ENCODE peak calls at places on chromosomes 2 and 18, in five cellular contexts. Z, G, P, U and L are unnamed samples.

GRCh38 chr2:80363951-80364350 is 59.4 kb upstream of the LRRTM1 start:
- DNase-seq in P (no peak), G (no peak), U (no peak), Z (peak), L (no peak)

GRCh38 chr2:40534528-40534927 is 82.6 kb upstream of the SLC8A1 start:
- DNase-seq in U (no peak), P (no peak), Z (no peak), G (no peak), L (no peak)

GRCh38 chr2:121635371-121635770 is 13.9 kb downstream of the CLASP1 start:
- DNase-seq in G (peak), Z (no peak), U (no peak), P (peak), L (no peak)

GRCh38 chr2:71932780-71933466 is 214.7 kb downstream of the CYP26B1 start:
- DNase-seq in U (no peak), G (no peak), Z (no peak), P (no peak), L (no peak)

GRCh38 chr2:78455586-78455985 is 569.9 kb upstream of the REG3G start:
- DNase-seq in U (no peak), Z (no peak), P (no peak), G (no peak), L (no peak)

GRCh38 chr2:70939001-70939846 is 3.5 kb downstream of the ATP6V1B1 start:
- DNase-seq in G (no peak), Z (no peak), P (no peak), U (no peak), L (no peak)

GRCh38 chr2:178109813-178110212 is 2.4 kb upstream of the RBM45 start:
- DNase-seq in U (no peak), P (peak), G (peak), Z (peak), L (peak)

GRCh38 chr2:221553333-221553732 is 18.8 kb downstream of the EPHA4 start:
- DNase-seq in P (no peak), Z (no peak), U (no peak), G (no peak), L (no peak)

GRCh38 chr2:30106543-30106942 is 40.3 kb upstream of the YPEL5 start:
- DNase-seq in U (no peak), G (peak), P (no peak), Z (peak), L (no peak)

GRCh38 chr2:64424421-64424987 is 29.5 kb upstream of the LGALSL start:
- DNase-seq in P (no peak), G (no peak), U (no peak), Z (no peak), L (no peak)

GRCh38 chr2:159163935-159164334 is 122.6 kb downstream of the WDSUB1 start:
- DNase-seq in Z (no peak), G (no peak), P (no peak), U (no peak), L (peak)

GRCh38 chr2:64543006-64543697 is 19.0 kb downstream of the AFTPH start:
- DNase-seq in Z (peak), G (peak), P (no peak), U (no peak), L (no peak)

GRCh38 chr18:48872234-48873145 is 78.3 kb downstream of the SMAD7 start:
- DNase-seq in G (peak), U (no peak), Z (no peak), P (no peak), L (no peak)

DNA sequence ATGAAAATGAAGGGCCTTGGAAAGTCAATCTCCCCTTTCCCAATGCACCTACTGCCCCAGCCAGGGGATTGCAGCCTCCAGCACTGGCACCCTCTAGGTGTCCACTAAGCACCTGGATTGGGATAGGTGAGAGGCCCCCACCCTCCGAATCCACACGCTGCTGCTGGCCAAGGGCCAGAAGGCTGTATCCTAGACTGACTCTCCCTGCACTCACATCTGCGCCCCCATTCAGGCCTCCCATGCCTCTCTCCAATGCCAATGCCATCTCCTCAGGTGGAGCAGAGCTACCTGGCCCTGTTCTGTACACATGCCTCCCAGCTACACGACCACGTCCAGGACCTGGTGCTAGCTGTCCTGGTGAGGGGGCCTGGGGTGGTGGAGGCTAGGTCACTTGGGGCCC is 9.8 kb downstream of the MFSD2B start:
- DNase-seq in G (no peak), U (no peak), P (no peak), Z (no peak), L (no peak)
- H3K4me3 ChIP-seq in G (no peak), U (no peak), P (no peak), Z (no peak), L (no peak)

GRCh38 chr2:133566967-133567645 is 1.2 kb downstream of the NCKAP5 start:
- DNase-seq in G (peak), P (peak), U (peak), Z (peak), L (no peak)
- H3K4me3 ChIP-seq in G (peak), P (no peak), U (peak), Z (no peak), L (no peak)

GRCh38 chr2:106638043-106638442 is 150.9 kb downstream of the CD8B2 start:
- DNase-seq in P (peak), G (peak), Z (peak), U (no peak), L (peak)

GRCh38 chr2:106642679-106643078 is 155.5 kb downstream of the CD8B2 start:
- DNase-seq in G (no peak), Z (peak), U (no peak), P (no peak), L (no peak)

DNA sequence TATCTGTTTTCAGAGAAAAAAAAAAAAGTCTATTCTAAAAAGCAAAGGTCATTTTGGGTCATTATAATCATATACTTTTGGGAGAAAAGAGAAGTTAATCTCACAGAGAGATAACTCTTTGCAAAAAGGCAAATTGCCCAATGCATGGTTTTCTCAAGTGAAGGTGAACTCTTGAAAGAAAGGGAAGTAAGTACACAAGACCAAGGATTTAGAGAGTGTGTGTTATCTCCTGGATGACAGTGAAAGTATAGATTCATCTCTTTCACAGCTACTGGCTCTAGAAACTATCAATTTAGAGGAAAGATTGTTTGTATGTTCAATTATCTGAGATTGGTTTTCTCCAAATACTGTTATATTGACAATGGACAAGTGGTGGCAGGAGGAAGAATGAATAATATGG is 151.4 kb downstream of the CD8B2 start:
- DNase-seq in U (no peak), Z (no peak), G (no peak), P (no peak), L (no peak)
- H3K4me3 ChIP-seq in U (no peak), Z (no peak), G (no peak), P (no peak), L (no peak)

GRCh38 chr18:596288-596881 is 403 bp upstream of the CLUL1 start:
- DNase-seq in P (no peak), G (no peak), Z (no peak), U (no peak), L (peak)
- H3K4me3 ChIP-seq in P (no peak), G (no peak), Z (no peak), U (no peak), L (no peak)

DNA sequence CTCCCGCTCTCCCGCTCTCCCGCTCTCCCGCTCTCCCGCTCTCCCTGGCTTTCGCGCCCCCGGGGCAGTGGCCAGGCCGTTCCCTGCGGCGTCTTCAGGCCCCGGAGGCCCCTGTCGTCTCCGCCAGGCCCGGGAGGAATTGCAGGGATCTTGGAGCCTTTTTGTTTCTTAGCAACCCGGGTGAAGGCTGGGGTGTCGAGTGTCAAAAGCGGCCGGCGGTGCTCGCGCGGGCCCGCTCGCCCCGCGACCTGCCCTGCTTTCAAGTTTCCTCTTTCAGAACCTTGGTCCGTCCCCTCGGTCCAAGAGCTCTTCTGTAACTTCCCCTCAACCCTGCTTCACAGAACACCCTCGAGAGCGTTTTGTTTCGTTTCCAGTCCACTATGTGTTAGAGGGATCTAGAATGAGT is 1.4 kb downstream of the RNF138 start:
- DNase-seq in P (no peak), G (peak), U (peak), Z (peak), L (no peak)
- H3K4me3 ChIP-seq in P (peak), G (peak), U (peak), Z (peak), L (peak)

GRCh38 chr18:832085-832681 is 20.1 kb upstream of the YES1 start:
- DNase-seq in G (no peak), Z (no peak), P (no peak), U (no peak), L (peak)
- H3K4me3 ChIP-seq in G (no peak), Z (no peak), P (no peak), U (no peak), L (peak)

GRCh38 chr2:182950546-182950945 is 84.1 kb upstream of the FRZB start:
- DNase-seq in Z (no peak), P (no peak), G (no peak), U (no peak), L (no peak)
- H3K4me3 ChIP-seq in Z (no peak), P (no peak), G (no peak), U (no peak), L (no peak)

GRCh38 chr2:234806818-234807217 is 145.0 kb upstream of the SH3BP4 start:
- DNase-seq in G (no peak), P (no peak), U (no peak), Z (no peak), L (no peak)

GRCh38 chr2:234805826-234806225 is 146.0 kb upstream of the SH3BP4 start:
- DNase-seq in Z (no peak), P (no peak), G (no peak), U (no peak), L (no peak)

GRCh38 chr2:234814366-234814765 is 137.5 kb upstream of the SH3BP4 start:
- DNase-seq in U (no peak), G (no peak), P (no peak), Z (no peak), L (no peak)

GRCh38 chr2:234804704-234805103 is 147.1 kb upstream of the SH3BP4 start:
- DNase-seq in P (no peak), Z (no peak), G (no peak), U (no peak), L (no peak)

DNA sequence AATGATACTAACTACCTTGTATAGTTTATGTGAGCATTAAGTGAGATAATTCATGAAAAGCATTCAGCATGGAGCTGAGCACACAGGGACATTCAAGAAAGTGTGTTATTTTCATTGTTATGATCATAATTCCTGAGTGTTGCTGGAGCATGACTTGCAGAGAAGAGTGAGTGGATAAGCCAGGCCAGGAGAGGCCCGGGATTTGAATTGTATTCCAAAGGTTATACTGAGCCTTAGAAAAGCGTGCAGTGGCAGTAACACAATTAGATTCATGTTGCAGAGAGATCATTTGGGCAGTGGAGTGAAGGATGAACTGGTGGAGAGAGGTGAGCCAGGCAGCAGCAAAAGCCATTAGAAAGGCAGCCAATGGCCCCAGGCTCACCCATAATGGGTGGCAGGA is 142.9 kb upstream of the SH3BP4 start:
- DNase-seq in Z (no peak), P (no peak), U (no peak), G (no peak), L (no peak)
- H3K4me3 ChIP-seq in Z (no peak), P (no peak), U (no peak), G (no peak), L (no peak)